ENCODE peak calls at places on chromosome 16, in five cellular contexts. One of them, this sample, is unnamed.

GRCh38 chr16:22813223-22813945 is 578 bp upstream of the HS3ST2 start:
- DNase-seq in H1: peak
- DNase-seq in HCT116: no peak
- DNase-seq in K562: peak
- DNase-seq in GM12878: no peak
- DNase-seq in this sample: peak

GRCh38 chr16:74888888-74889287 is 96.0 kb downstream of the WDR59 start:
- DNase-seq in H1: no peak
- DNase-seq in HCT116: no peak
- DNase-seq in K562: no peak
- DNase-seq in GM12878: no peak
- DNase-seq in this sample: no peak

GRCh38 chr16:84893849-84894599 is 74.2 kb downstream of the CRISPLD2 start:
- DNase-seq in H1: no peak
- DNase-seq in HCT116: no peak
- DNase-seq in K562: no peak
- DNase-seq in GM12878: peak
- DNase-seq in this sample: no peak

GRCh38 chr16:81608515-81609209 is 164.1 kb downstream of the CMIP start:
- DNase-seq in H1: no peak
- DNase-seq in HCT116: no peak
- DNase-seq in K562: peak
- DNase-seq in GM12878: no peak
- DNase-seq in this sample: no peak

GRCh38 chr16:80947708-80948615 is 58.7 kb downstream of the CMC2 start:
- DNase-seq in H1: no peak
- DNase-seq in HCT116: no peak
- DNase-seq in K562: no peak
- DNase-seq in GM12878: no peak
- DNase-seq in this sample: peak

GRCh38 chr16:11689031-11689840 is 21.0 kb downstream of the SNN start:
- DNase-seq in H1: no peak
- DNase-seq in HCT116: no peak
- DNase-seq in K562: no peak
- DNase-seq in GM12878: peak
- DNase-seq in this sample: no peak

GRCh38 chr16:22424161-22424937 is 49.9 kb upstream of the CDR2 start:
- DNase-seq in H1: peak
- DNase-seq in HCT116: no peak
- DNase-seq in K562: no peak
- DNase-seq in GM12878: no peak
- DNase-seq in this sample: no peak

GRCh38 chr16:27245276-27246231 is 23.0 kb downstream of the NSMCE1 start:
- DNase-seq in H1: no peak
- DNase-seq in HCT116: no peak
- DNase-seq in K562: peak
- DNase-seq in GM12878: no peak
- DNase-seq in this sample: no peak

DNA sequence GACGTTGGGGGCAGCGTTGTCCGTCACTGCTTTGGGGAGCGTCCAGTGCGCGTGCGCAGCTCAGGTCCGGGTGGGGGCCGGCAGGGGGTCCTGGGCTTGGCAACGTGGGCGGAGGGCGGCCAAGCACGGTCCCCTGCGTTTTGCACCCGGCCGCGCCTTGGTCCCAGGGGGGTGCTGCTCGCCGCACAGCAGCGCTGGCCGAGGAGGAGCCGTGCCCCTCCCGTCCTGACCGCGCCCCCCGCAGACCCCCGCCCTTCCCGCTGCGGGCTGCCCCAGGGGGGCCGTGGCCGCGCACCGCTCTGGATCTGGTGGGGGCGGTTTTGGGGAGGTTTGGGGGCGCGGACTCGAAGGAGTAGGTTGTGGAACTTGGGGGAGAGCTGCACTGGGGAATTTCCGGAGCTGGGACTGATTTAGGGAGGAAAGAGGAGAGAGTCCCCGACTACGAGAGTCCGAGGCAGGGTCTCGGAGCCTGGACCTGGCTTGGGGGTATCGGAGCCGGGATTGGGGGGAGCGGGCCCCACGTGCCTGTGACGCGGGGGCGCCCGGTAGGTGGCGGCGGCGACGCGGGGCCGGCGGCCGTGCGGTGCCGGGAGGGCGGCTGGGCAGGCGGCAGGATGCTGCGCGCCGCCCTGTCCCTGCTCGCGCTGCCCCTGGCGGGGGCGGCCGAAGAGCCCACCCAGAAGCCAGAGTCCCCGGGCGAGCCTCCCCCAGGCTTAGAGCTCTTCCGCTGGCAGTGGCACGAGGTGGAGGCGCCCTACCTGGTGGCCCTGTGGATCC is at the start of gene SLC9A5:
- DNase-seq in H1: peak
- DNase-seq in HCT116: no peak
- DNase-seq in K562: peak
- DNase-seq in GM12878: no peak
- DNase-seq in this sample: peak
- H3K4me3 ChIP-seq in H1: peak
- H3K4me3 ChIP-seq in HCT116: peak
- H3K4me3 ChIP-seq in K562: peak
- H3K4me3 ChIP-seq in GM12878: peak
- H3K4me3 ChIP-seq in this sample: peak

GRCh38 chr16:17082126-17082882 is 388.5 kb downstream of the XYLT1 start:
- DNase-seq in H1: no peak
- DNase-seq in HCT116: no peak
- DNase-seq in K562: no peak
- DNase-seq in GM12878: no peak
- DNase-seq in this sample: no peak

GRCh38 chr16:17083628-17084027 is 387.1 kb downstream of the XYLT1 start:
- DNase-seq in H1: no peak
- DNase-seq in HCT116: no peak
- DNase-seq in K562: no peak
- DNase-seq in GM12878: no peak
- DNase-seq in this sample: no peak

GRCh38 chr16:17080105-17080504 is 390.7 kb downstream of the XYLT1 start:
- DNase-seq in H1: no peak
- DNase-seq in HCT116: no peak
- DNase-seq in K562: no peak
- DNase-seq in GM12878: no peak
- DNase-seq in this sample: no peak

GRCh38 chr16:17078950-17079631 is 391.7 kb downstream of the XYLT1 start:
- DNase-seq in H1: no peak
- DNase-seq in HCT116: no peak
- DNase-seq in K562: no peak
- DNase-seq in GM12878: no peak
- DNase-seq in this sample: no peak

GRCh38 chr16:17084134-17084533 is 386.6 kb downstream of the XYLT1 start:
- DNase-seq in H1: no peak
- DNase-seq in HCT116: no peak
- DNase-seq in K562: no peak
- DNase-seq in GM12878: no peak
- DNase-seq in this sample: no peak
- TF ChIP-seq POLR2A in H1: no peak
- TF ChIP-seq POLR2A in HCT116: no peak
- TF ChIP-seq POLR2A in K562: no peak
- TF ChIP-seq POLR2A in GM12878: no peak
- TF ChIP-seq POLR2A in this sample: no peak

DNA sequence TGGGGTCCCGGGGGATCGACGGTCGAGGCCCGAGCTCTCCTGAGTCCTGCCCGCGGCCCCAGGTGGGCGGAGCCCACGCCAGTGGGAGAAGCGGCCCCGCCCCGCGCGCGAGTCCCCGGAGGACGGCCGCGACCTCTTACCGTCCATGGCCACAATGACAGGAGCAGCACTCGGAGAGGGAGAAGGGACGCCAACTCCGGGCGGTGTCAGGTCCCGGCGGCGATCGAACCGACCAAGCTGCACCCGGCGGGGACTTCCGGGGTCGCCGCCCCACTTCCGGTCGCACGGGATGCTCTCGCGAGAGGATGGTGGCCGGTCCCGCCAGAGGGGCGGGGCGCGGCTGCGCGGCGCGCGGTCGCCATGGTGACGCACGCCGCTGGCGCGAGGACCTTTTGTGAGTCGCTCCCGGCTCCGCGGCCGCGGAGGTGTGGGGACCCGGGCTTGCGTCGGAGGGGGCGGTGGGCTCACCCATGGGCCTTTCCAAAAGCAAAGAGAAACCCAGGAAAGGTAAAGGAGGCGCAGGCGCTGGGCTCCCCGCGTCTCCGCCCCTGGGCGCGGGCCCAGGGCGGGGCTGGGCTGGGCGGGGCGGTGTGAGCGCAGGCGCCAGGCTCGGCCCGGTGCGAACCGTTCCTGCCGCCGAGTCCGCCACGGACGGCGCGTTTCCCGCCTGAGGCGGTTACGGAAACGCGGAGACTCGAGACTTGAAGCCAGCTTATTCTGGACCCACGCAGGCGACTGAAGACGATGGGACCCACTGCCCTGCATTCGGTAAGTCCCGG is at the start of the genes CHMP1A and SPATA33:
- DNase-seq in H1: peak
- DNase-seq in HCT116: peak
- DNase-seq in K562: peak
- DNase-seq in GM12878: peak
- DNase-seq in this sample: peak
- TF ChIP-seq EZH2 in H1: no peak
- TF ChIP-seq EZH2 in HCT116: no peak
- TF ChIP-seq EZH2 in K562: no peak
- TF ChIP-seq EZH2 in GM12878: no peak
- TF ChIP-seq EZH2 in this sample: no peak

DNA sequence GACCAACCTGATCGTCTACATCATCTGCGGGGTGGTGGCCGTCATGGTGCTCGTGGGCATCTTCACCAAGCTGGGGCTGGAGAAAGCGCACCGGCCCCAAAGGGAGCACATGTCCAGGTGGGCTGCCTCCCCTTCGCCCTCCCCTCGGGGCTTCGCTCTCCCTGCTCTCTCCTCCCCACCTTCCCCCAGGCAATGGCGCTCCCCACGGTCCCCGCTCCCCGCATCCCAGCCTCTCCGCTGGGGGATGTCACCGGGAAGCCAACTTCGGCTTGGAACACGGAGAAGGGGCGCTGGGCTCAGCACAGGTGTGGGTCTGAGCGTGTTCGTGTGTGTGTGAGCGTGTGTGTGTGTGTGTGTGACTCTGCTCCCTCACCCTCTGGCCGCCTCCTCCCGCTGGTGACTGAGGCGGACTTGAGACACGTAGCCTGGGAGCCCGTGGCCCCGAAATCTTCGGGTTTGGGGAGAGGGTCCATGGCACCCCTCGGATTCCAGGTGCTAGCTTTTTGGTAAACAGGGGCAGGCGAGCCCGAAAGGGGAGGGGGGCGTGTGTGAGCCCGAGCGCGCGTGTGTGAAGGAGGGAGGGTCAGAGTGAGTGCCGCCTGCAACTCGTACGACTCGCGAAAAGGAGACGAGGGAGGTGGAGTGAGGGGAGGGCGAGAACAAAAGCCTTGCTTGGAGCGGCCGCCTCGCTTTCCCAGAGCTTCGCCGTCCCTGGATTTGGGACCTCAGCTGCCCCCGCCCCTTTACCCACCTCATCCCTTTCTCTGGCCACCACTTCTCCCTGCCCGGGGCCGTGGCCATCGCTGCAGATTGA is 1.3 kb downstream of the SHISA9 start:
- DNase-seq in H1: peak
- DNase-seq in HCT116: no peak
- DNase-seq in K562: no peak
- DNase-seq in GM12878: no peak
- DNase-seq in this sample: no peak
- H3K4me3 ChIP-seq in H1: peak
- H3K4me3 ChIP-seq in HCT116: no peak
- H3K4me3 ChIP-seq in K562: no peak
- H3K4me3 ChIP-seq in GM12878: no peak
- H3K4me3 ChIP-seq in this sample: no peak

GRCh38 chr16:69754469-69755310 is at the start of gene NOB1:
- DNase-seq in H1: peak
- DNase-seq in HCT116: peak
- DNase-seq in K562: peak
- DNase-seq in GM12878: peak
- DNase-seq in this sample: peak
- TF ChIP-seq POLR2A in H1: peak
- TF ChIP-seq POLR2A in HCT116: peak
- TF ChIP-seq POLR2A in K562: peak
- TF ChIP-seq POLR2A in GM12878: peak
- TF ChIP-seq POLR2A in this sample: peak